ENCODE peak calls at places on chromosomes 11 and 22, in five cellular contexts. A is mesenchymal stem cell, N is IMR-90, W is mammary epithelial cell, Q is neural progenitor cell. V is an unnamed sample.

GRCh38 chr11:3230636-3231549 is 1.3 kb downstream of the MRGPRE start:
- DNase-seq in A (no peak), N (no peak), W (no peak), Q (no peak), V (no peak)

GRCh38 chr11:76587810-76588454 is 82.6 kb downstream of the LRRC32 start:
- DNase-seq in A (peak), N (peak), W (no peak), Q (no peak), V (no peak)

GRCh38 chr11:128480066-128480465 is 107.3 kb downstream of the ETS1 start:
- DNase-seq in A (no peak), N (no peak), W (no peak), Q (no peak), V (no peak)

GRCh38 chr22:22689621-22690345 is 45.4 kb downstream of the GGTLC2 start:
- DNase-seq in A (no peak), N (no peak), W (no peak), Q (no peak), V (no peak)

GRCh38 chr11:72599325-72600117 is 74.7 kb downstream of the PDE2A start:
- DNase-seq in A (peak), N (no peak), W (no peak), Q (no peak), V (no peak)

GRCh38 chr11:30125461-30125860 is 105.4 kb upstream of the FSHB start:
- DNase-seq in A (no peak), N (no peak), W (no peak), Q (no peak), V (no peak)

GRCh38 chr11:130653838-130654601 is 205.6 kb downstream of the ADAMTS15 start:
- DNase-seq in A (no peak), N (peak), W (no peak), Q (no peak), V (no peak)

GRCh38 chr22:38318792-38319773 is 1.9 kb upstream of the CSNK1E start:
- DNase-seq in A (no peak), N (no peak), W (no peak), Q (peak), V (no peak)

GRCh38 chr11:17077240-17077519 is 287 bp downstream of the RPS13 start:
- DNase-seq in A (no peak), N (no peak), W (no peak), Q (no peak), V (no peak)

GRCh38 chr11:19984048-19984742 is 176.1 kb downstream of the DBX1 start:
- DNase-seq in A (no peak), N (no peak), W (no peak), Q (no peak), V (no peak)

GRCh38 chr11:134483857-134484256 is 71.8 kb upstream of the B3GAT1 start:
- DNase-seq in A (no peak), N (no peak), W (no peak), Q (no peak), V (no peak)

GRCh38 chr11:69018924-69019323 is 5.9 kb upstream of the MRGPRF start:
- DNase-seq in A (peak), N (peak), W (no peak), Q (no peak), V (no peak)

GRCh38 chr22:19477321-19478085 is 1.5 kb downstream of the UFD1 start:
- DNase-seq in A (no peak), N (peak), W (no peak), Q (no peak), V (no peak)

GRCh38 chr11:62242021-62242420 is at the start of gene SCGB1D2:
- DNase-seq in A (no peak), N (no peak), W (peak), Q (peak), V (no peak)

GRCh38 chr11:34594603-34595002 is 26.3 kb upstream of the EHF start:
- DNase-seq in A (no peak), N (no peak), W (peak), Q (no peak), V (no peak)

GRCh38 chr11:58493676-58494075 is 14.2 kb downstream of the OR5B21 start:
- DNase-seq in A (no peak), N (peak), W (peak), Q (no peak), V (no peak)

GRCh38 chr11:100543386-100543785 is 143.7 kb upstream of the ARHGAP42 start:
- DNase-seq in A (no peak), N (no peak), W (no peak), Q (no peak), V (no peak)

GRCh38 chr11:14584595-14584994 is 59.0 kb upstream of the PDE3B start:
- DNase-seq in A (no peak), N (no peak), W (no peak), Q (no peak), V (no peak)

GRCh38 chr22:45105281-45105700 is 58.4 kb upstream of the NUP50 start:
- DNase-seq in A (peak), N (peak), W (peak), Q (no peak), V (no peak)

GRCh38 chr11:130168105-130168504 is 8.5 kb downstream of the ST14 start:
- DNase-seq in A (no peak), N (peak), W (peak), Q (no peak), V (no peak)

GRCh38 chr11:15073361-15074205 is at the start of gene CALCB:
- DNase-seq in A (no peak), N (peak), W (peak), Q (peak), V (peak)

GRCh38 chr11:973237-973636 is 47.6 kb downstream of the AP2A2 start:
- DNase-seq in A (no peak), N (no peak), W (no peak), Q (no peak), V (no peak)

GRCh38 chr11:96334219-96334618 is 8.8 kb downstream of the MAML2 start:
- DNase-seq in A (no peak), N (no peak), W (no peak), Q (no peak), V (no peak)

GRCh38 chr22:17692841-17693240 is 54.3 kb downstream of the BCL2L13 start:
- DNase-seq in A (no peak), N (no peak), W (no peak), Q (no peak), V (no peak)

GRCh38 chr11:12523180-12523924 is 146.0 kb downstream of the PARVA start:
- DNase-seq in A (no peak), N (peak), W (no peak), Q (no peak), V (no peak)

GRCh38 chr11:112453601-112454577 is 193.2 kb upstream of the PLET1 start:
- DNase-seq in A (peak), N (peak), W (peak), Q (peak), V (no peak)

GRCh38 chr22:35952576-35952975 is 76.0 kb downstream of the RBFOX2 start:
- DNase-seq in A (no peak), N (no peak), W (no peak), Q (no peak), V (no peak)

DNA sequence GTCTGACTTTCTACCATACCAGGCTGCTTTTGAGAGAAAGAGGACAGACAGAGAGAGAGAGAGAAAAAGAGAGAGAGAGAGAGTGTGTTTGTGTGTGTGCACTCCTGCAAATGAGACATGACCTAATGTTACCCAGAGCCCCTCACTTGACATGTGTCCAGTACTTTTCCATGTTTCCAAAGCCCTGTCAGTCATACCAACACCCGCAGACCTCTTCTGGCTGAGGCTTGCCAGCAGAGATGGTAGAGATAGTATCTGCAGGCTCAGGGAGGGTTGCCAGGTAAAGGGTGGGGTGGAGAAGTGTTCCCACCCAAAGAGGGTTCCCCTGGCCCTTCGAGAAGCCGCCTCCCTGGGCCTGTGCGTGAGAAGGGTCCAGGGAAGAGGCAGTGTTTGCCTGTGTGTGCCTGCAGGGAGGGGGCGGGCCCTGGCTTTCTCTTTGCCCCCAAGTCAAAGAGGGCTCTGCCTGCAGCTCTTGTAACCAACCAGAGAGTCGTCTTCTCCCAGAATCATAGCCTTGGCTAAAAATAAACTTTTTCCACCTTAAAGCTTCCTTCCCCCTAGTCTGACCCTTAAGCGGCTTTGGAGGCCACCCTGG is 40.7 kb downstream of the POU2F3 start:
- DNase-seq in A (no peak), N (no peak), W (no peak), Q (no peak), V (no peak)
- H2AFZ ChIP-seq in A (no peak), N (no peak), W (no peak), Q (peak), V (peak)

GRCh38 chr11:116868066-116868465 is 30.6 kb upstream of the APOA1 start:
- DNase-seq in A (no peak), N (no peak), W (no peak), Q (no peak), V (no peak)
- H2AFZ ChIP-seq in A (no peak), N (no peak), W (no peak), Q (no peak), V (no peak)

GRCh38 chr11:66368484-66368883 is 3.1 kb downstream of the SLC29A2 start:
- DNase-seq in A (no peak), N (no peak), W (no peak), Q (no peak), V (no peak)
- H2AFZ ChIP-seq in A (no peak), N (no peak), W (no peak), Q (no peak), V (no peak)

GRCh38 chr11:105720096-105720495 is 110.2 kb downstream of the GRIA4 start:
- DNase-seq in A (no peak), N (no peak), W (no peak), Q (no peak), V (no peak)
- H2AFZ ChIP-seq in A (no peak), N (no peak), W (no peak), Q (no peak), V (no peak)

GRCh38 chr11:124673333-124674167 is at the start of the genes SIAE and SPA17:
- DNase-seq in A (peak), N (peak), W (peak), Q (peak), V (peak)
- H2AFZ ChIP-seq in A (peak), N (peak), W (peak), Q (peak), V (peak)

V was measured in neuronal stem cell.